ENCODE peak calls at places on chromosomes 5 and 9, in ten cellular contexts. R is activated CD4-positive, alpha-beta T cell treated with anti-CD3 and anti-CD28 coated beads, Interleukin-2, amount 50 U/mL, for 1 hour; P is left cardiac atrium; D is activated effector memory CD4-positive, alpha-beta T cell treated with Interleukin-2 at 50 U/mL for 16 hours; J is NCI-H1105; Y is kidney; Z is AG08396; G is epithelial cell of esophagus; L is cardiac muscle cell; I is EL. Q is an unnamed sample.

GRCh38 chr9:95004452-95005275 is 278.2 kb downstream of the AOPEP start:
- DNase-seq in P (peak), R (peak), G (peak), I (peak), J (peak), Z (peak), Y (peak), D (no peak), L (peak), Q (peak)

GRCh38 chr5:132387649-132388117 is 18.2 kb downstream of the SLC22A5 start:
- DNase-seq in Z (peak), D (no peak), Y (peak), P (peak), I (peak), G (peak), R (no peak), J (no peak), L (peak), Q (no peak)

GRCh38 chr5:39214912-39215709 is 4.3 kb downstream of the FYB1 start:
- DNase-seq in J (no peak), P (no peak), L (no peak), I (no peak), R (peak), Z (no peak), Y (no peak), G (no peak), D (peak), Q (peak)

GRCh38 chr9:105735366-105735765 is 41.0 kb downstream of the TMEM38B start:
- DNase-seq in D (no peak), R (no peak), Y (no peak), I (no peak), J (no peak), G (no peak), Z (no peak), P (no peak), L (no peak), Q (no peak)

GRCh38 chr5:129125819-129126218 is 31.3 kb downstream of the ISOC1 start:
- DNase-seq in I (no peak), J (no peak), Y (no peak), L (no peak), P (no peak), R (no peak), Z (no peak), D (no peak), G (no peak), Q (no peak)

GRCh38 chr5:1888541-1889251 is 6.0 kb upstream of the IRX4 start:
- DNase-seq in R (no peak), J (no peak), Y (peak), I (no peak), G (peak), L (no peak), Z (no peak), D (no peak), P (no peak), Q (no peak)

GRCh38 chr5:132773114-132773513 is 3.9 kb downstream of the SEPTIN8 start:
- DNase-seq in G (no peak), R (no peak), D (no peak), I (no peak), Z (no peak), P (no peak), Y (no peak), L (no peak), J (no peak), Q (no peak)

GRCh38 chr5:132264546-132265335 is 7.2 kb downstream of the PDLIM4 start:
- DNase-seq in R (no peak), P (no peak), J (no peak), L (no peak), D (no peak), Y (peak), G (no peak), I (no peak), Z (no peak), Q (no peak)

GRCh38 chr9:77910216-77910615 is 121.4 kb downstream of the GNAQ start:
- DNase-seq in G (no peak), L (no peak), P (no peak), I (no peak), J (no peak), Z (no peak), Y (no peak), R (no peak), D (no peak), Q (no peak)

GRCh38 chr5:164002653-164003052 is 497.2 kb downstream of the MAT2B start:
- DNase-seq in Y (no peak), G (peak), D (no peak), Z (no peak), L (no peak), J (no peak), P (no peak), I (peak), R (no peak), Q (no peak)

GRCh38 chr5:180809403-180810209 is 7.0 kb upstream of the MGAT1 start:
- DNase-seq in J (peak), L (peak), Z (peak), R (peak), I (peak), P (peak), Y (no peak), D (peak), G (peak), Q (peak)

GRCh38 chr9:98074119-98074990 is 17.8 kb downstream of the NANS start:
- DNase-seq in D (peak), Y (no peak), G (peak), L (peak), I (peak), P (peak), Z (peak), R (peak), J (peak), Q (peak)

GRCh38 chr9:33164138-33164809 is 2.9 kb downstream of the B4GALT1 start:
- DNase-seq in Y (no peak), Z (no peak), L (peak), I (no peak), D (no peak), G (no peak), R (no peak), P (no peak), J (no peak), Q (no peak)

GRCh38 chr5:129246088-129246487 is 151.5 kb downstream of the ISOC1 start:
- DNase-seq in Y (no peak), R (no peak), P (no peak), J (no peak), Z (no peak), G (no peak), I (no peak), L (no peak), D (no peak), Q (no peak)

GRCh38 chr9:123316053-123316718 is 39.8 kb upstream of the CRB2 start:
- DNase-seq in R (no peak), J (no peak), I (no peak), P (no peak), Z (no peak), L (no peak), G (no peak), Y (peak), D (no peak), Q (no peak)

GRCh38 chr5:106940301-106940846 is 730.4 kb downstream of the EFNA5 start:
- DNase-seq in J (no peak), I (no peak), Y (no peak), R (no peak), G (no peak), P (no peak), L (no peak), D (no peak), Z (no peak), Q (no peak)

GRCh38 chr5:127574852-127575679 is 57.6 kb downstream of the PRRC1 start:
- DNase-seq in D (no peak), R (no peak), I (no peak), Z (no peak), G (no peak), Y (no peak), P (no peak), L (no peak), J (no peak), Q (no peak)

GRCh38 chr9:5441043-5441442 is 3.3 kb upstream of the PLGRKT start:
- DNase-seq in R (no peak), Y (no peak), G (peak), P (no peak), J (no peak), L (no peak), D (no peak), Z (no peak), I (peak), Q (no peak)

GRCh38 chr5:96652769-96653455 is 9.3 kb upstream of the CAST start:
- DNase-seq in Z (no peak), P (no peak), L (no peak), J (no peak), G (peak), R (no peak), Y (no peak), I (peak), D (no peak), Q (no peak)

GRCh38 chr9:91953723-91954122 is 3.7 kb upstream of the ROR2 start:
- DNase-seq in Y (no peak), P (no peak), D (no peak), Z (no peak), I (no peak), R (no peak), J (no peak), L (no peak), G (no peak), Q (no peak)

GRCh38 chr5:168217497-168217896 is 73.9 kb upstream of the WWC1 start:
- DNase-seq in R (no peak), Z (no peak), D (no peak), I (no peak), Y (no peak), J (peak), L (no peak), P (no peak), G (no peak), Q (no peak)

GRCh38 chr5:30849801-30850370 is 343.6 kb upstream of the CDH6 start:
- DNase-seq in L (no peak), J (no peak), D (no peak), Y (no peak), Z (peak), G (peak), I (no peak), P (no peak), R (no peak), Q (no peak)

GRCh38 chr5:60687927-60688720 is 11.8 kb downstream of the DEPDC1B start:
- DNase-seq in L (no peak), J (no peak), I (peak), D (no peak), R (no peak), P (no peak), G (peak), Z (peak), Y (no peak), Q (no peak)

GRCh38 chr5:151183451-151184245 is 26.1 kb upstream of the ANXA6 start:
- DNase-seq in J (no peak), Y (no peak), G (peak), I (peak), L (no peak), Z (no peak), R (no peak), D (no peak), P (no peak), Q (no peak)

GRCh38 chr5:54090495-54091084 is 219.8 kb downstream of the ARL15 start:
- DNase-seq in G (peak), J (no peak), Y (no peak), R (no peak), I (peak), L (no peak), P (no peak), D (no peak), Z (peak), Q (no peak)

GRCh38 chr9:36188212-36188611 is 2.5 kb upstream of the CLTA start:
- DNase-seq in Y (no peak), G (no peak), Z (no peak), J (no peak), R (no peak), L (no peak), P (no peak), I (no peak), D (no peak), Q (no peak)

GRCh38 chr5:32108167-32108566 is 66.0 kb downstream of the GOLPH3 start:
- DNase-seq in Y (no peak), D (no peak), Z (no peak), G (no peak), L (no peak), R (no peak), P (no peak), J (no peak), I (no peak), Q (no peak)

GRCh38 chr5:127060470-127060985 is 12.8 kb downstream of the C5orf63 start:
- DNase-seq in L (no peak), I (no peak), D (no peak), Y (no peak), G (peak), J (no peak), R (no peak), P (no peak), Z (no peak), Q (no peak)

GRCh38 chr9:109426621-109427402 is 71.3 kb downstream of the PTPN3 start:
- DNase-seq in Z (no peak), P (no peak), G (no peak), Y (no peak), D (no peak), L (no peak), R (no peak), J (no peak), I (no peak), Q (no peak)

GRCh38 chr5:174549254-174549653 is 175.1 kb upstream of the MSX2 start:
- DNase-seq in P (peak), Y (no peak), Z (no peak), D (no peak), G (no peak), I (no peak), R (no peak), L (no peak), J (no peak), Q (no peak)

GRCh38 chr5:1948663-1949191 is 66.0 kb upstream of the IRX4 start:
- DNase-seq in G (peak), I (no peak), Y (no peak), L (no peak), Z (no peak), R (no peak), D (no peak), J (no peak), P (peak), Q (no peak)

GRCh38 chr9:72526901-72527800 is 5.7 kb downstream of the TMC1 start:
- DNase-seq in Y (peak), R (peak), I (peak), G (peak), J (no peak), L (peak), D (peak), Z (peak), P (peak), Q (peak)

GRCh38 chr9:133540336-133541025 is 6.0 kb downstream of the ADAMTSL2 start:
- DNase-seq in Z (no peak), D (no peak), R (no peak), J (no peak), L (no peak), P (no peak), Y (no peak), G (no peak), I (no peak), Q (no peak)

GRCh38 chr5:19270153-19270552 is 717.8 kb downstream of the CDH18 start:
- DNase-seq in G (no peak), L (no peak), Y (no peak), J (no peak), P (no peak), D (no peak), Z (no peak), R (no peak), I (no peak), Q (no peak)

GRCh38 chr5:55517804-55518203 is 17.0 kb downstream of the PLPP1 start:
- DNase-seq in I (no peak), G (no peak), J (no peak), Z (no peak), Y (no peak), D (no peak), R (no peak), L (no peak), P (no peak), Q (no peak)

Q was measured in T-helper 17 cell.